ENCODE peak calls at places on chromosomes 1 and 21, in five cellular contexts. H is breast epithelium, T is A549, Y is IMR-90, W is HCT116. I is an unnamed sample.

GRCh38 chr1:56908619-56909340 is 54.2 kb downstream of the C8A start:
- DNase-seq in H (no peak), T (no peak), Y (no peak), W (no peak), I (no peak)

GRCh38 chr1:17427696-17428660 is 11.5 kb downstream of the RCC2 start:
- DNase-seq in H (no peak), T (no peak), Y (no peak), W (no peak), I (no peak)

GRCh38 chr1:167805041-167805556 is 83.3 kb downstream of the MPZL1 start:
- DNase-seq in H (no peak), T (no peak), Y (no peak), W (no peak), I (no peak)

GRCh38 chr1:112808861-112809684 is 93.9 kb upstream of the PPM1J start:
- DNase-seq in H (peak; percentile 56), T (peak; percentile 49), Y (peak; percentile 57), W (peak; percentile 40), I (peak; percentile 86)

GRCh38 chr1:14522331-14523241 is 75.9 kb upstream of the KAZN start:
- DNase-seq in H (no peak), T (peak; percentile 11), Y (peak; percentile 82), W (no peak), I (no peak)

GRCh38 chr1:65170511-65171142 is 22.6 kb downstream of the AK4 start:
- DNase-seq in H (peak; percentile 63), T (no peak), Y (peak; percentile 42), W (no peak), I (no peak)

GRCh38 chr1:178493301-178493741 is 3.4 kb downstream of the CLEC20A start:
- DNase-seq in H (no peak), T (no peak), Y (no peak), W (no peak), I (peak; percentile 30)

GRCh38 chr1:2604156-2604853 is 17.7 kb downstream of the PRXL2B start:
- DNase-seq in H (no peak), T (no peak), Y (no peak), W (no peak), I (no peak)

GRCh38 chr1:115400891-115401290 is 62.8 kb upstream of the NGF start:
- DNase-seq in H (no peak), T (no peak), Y (no peak), W (no peak), I (no peak)

GRCh38 chr1:21665711-21666571 is 3.2 kb downstream of the RAP1GAP start:
- DNase-seq in H (peak; percentile 50), T (no peak), Y (peak; percentile 7), W (no peak), I (no peak)

GRCh38 chr21:43201491-43201890 is 32.7 kb downstream of the CRYAA start:
- DNase-seq in H (no peak), T (no peak), Y (no peak), W (no peak), I (no peak)

GRCh38 chr1:196603651-196604050 is 4.6 kb downstream of the KCNT2 start:
- DNase-seq in H (no peak), T (no peak), Y (no peak), W (no peak), I (no peak)

GRCh38 chr1:94237291-94238226 is at the start of gene ARHGAP29:
- DNase-seq in H (peak; percentile 85), T (peak; percentile 79), Y (peak; percentile 50), W (peak; percentile 67), I (peak; percentile 89)

GRCh38 chr1:220803401-220804201 is 16.9 kb downstream of the MTARC1 start:
- DNase-seq in H (no peak), T (peak; percentile 33), Y (peak; percentile 36), W (no peak), I (peak; percentile 65)

GRCh38 chr1:26787706-26788514 is at the start of gene PIGV:
- DNase-seq in H (peak; percentile 84), T (peak; percentile 78), Y (peak; percentile 75), W (peak; percentile 55), I (peak; percentile 85)

GRCh38 chr1:205208805-205209204 is 2.7 kb downstream of the DSTYK start:
- DNase-seq in H (no peak), T (no peak), Y (no peak), W (no peak), I (no peak)

GRCh38 chr1:18119289-18119688 is 11.7 kb downstream of the IGSF21 start:
- DNase-seq in H (no peak), T (no peak), Y (no peak), W (no peak), I (no peak)

GRCh38 chr1:162299018-162299417 is 77.6 kb downstream of the SPATA46 start:
- DNase-seq in H (no peak), T (no peak), Y (no peak), W (no peak), I (no peak)

GRCh38 chr1:156146006-156146748 is 7.2 kb upstream of the SEMA4A start:
- DNase-seq in H (peak; percentile 81), T (peak; percentile 85), Y (peak; percentile 94), W (peak; percentile 74), I (peak; percentile 27)

GRCh38 chr1:157080714-157081113 is 18.9 kb downstream of the ETV3L start:
- DNase-seq in H (no peak), T (no peak), Y (no peak), W (no peak), I (no peak)

GRCh38 chr1:112888630-112889029 is 67.4 kb downstream of the SLC16A1 start:
- DNase-seq in H (no peak), T (no peak), Y (no peak), W (no peak), I (no peak)

GRCh38 chr1:243264718-243265117 is 8.9 kb downstream of the SDCCAG8 start:
- DNase-seq in H (no peak), T (peak; percentile 5), Y (peak; percentile 91), W (no peak), I (no peak)

GRCh38 chr21:29018540-29018939 is 609 bp downstream of the RWDD2B start:
- DNase-seq in H (no peak), T (no peak), Y (no peak), W (no peak), I (no peak)

GRCh38 chr21:46639489-46640386 is 4.3 kb downstream of the PRMT2 start:
- DNase-seq in H (no peak), T (peak; percentile 34), Y (peak; percentile 16), W (no peak), I (no peak)

GRCh38 chr1:22048351-22049192 is 3.9 kb upstream of the CDC42 start:
- DNase-seq in H (no peak), T (peak; percentile 24), Y (peak; percentile 18), W (no peak), I (no peak)

GRCh38 chr1:203628185-203628996 is 1.8 kb downstream of the ATP2B4 start:
- DNase-seq in H (no peak), T (no peak), Y (peak; percentile 56), W (no peak), I (peak; percentile 57)

GRCh38 chr1:173467426-173467825 is 9.7 kb upstream of the PRDX6 start:
- DNase-seq in H (no peak), T (no peak), Y (peak; percentile 84), W (no peak), I (no peak)

GRCh38 chr1:201350361-201350725 is 27.1 kb downstream of the TNNT2 start:
- DNase-seq in H (no peak), T (no peak), Y (no peak), W (no peak), I (peak; percentile 18)

GRCh38 chr1:240732390-240732789 is 120.4 kb upstream of the GREM2 start:
- DNase-seq in H (no peak), T (peak; percentile 73), Y (peak; percentile 79), W (peak; percentile 12), I (no peak)

GRCh38 chr1:15680131-15680530 is 4.0 kb upstream of the PLEKHM2 start:
- DNase-seq in H (no peak), T (no peak), Y (peak; percentile 78), W (no peak), I (no peak)

DNA sequence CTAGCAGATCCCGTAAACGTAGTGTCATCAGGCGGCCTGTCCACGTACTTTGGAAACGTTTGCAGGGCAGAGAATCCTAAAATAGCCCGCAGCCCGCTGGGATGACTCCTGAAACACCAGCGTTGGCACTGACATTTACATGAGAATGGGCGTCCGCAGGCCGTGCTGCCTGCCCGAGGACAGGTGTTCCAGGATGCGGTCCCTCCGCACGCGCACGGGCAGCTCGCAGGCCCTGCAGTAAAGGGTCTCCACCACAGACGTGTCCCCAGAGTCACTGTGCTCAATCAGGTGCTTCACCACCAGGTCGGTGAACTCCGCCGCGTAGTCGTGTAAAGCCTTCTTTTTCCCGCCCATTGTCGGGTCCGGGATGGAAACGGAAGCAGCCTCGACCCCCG is 5.9 kb upstream of the CCDC27 start:
- DNase-seq in H (no peak), T (no peak), Y (no peak), W (no peak), I (no peak)
- H3K4me3 ChIP-seq in H (peak overlapping the region; percentile 89), T (peak overlapping the region; percentile 59), Y (peak overlapping the region; percentile 63), W (no peak overlapping the region), I (peak overlapping the region; percentile 50)

GRCh38 chr1:39026051-39026946 is at the start of gene NDUFS5:
- DNase-seq in H (peak; percentile 89), T (peak; percentile 93), Y (peak; percentile 95), W (peak; percentile 84), I (peak; percentile 92)
- TF ChIP-seq POLR2A in H (peak; percentile 95), T (peak; percentile 72), Y (peak; percentile 98), W (no peak), I (peak; percentile 90)

DNA sequence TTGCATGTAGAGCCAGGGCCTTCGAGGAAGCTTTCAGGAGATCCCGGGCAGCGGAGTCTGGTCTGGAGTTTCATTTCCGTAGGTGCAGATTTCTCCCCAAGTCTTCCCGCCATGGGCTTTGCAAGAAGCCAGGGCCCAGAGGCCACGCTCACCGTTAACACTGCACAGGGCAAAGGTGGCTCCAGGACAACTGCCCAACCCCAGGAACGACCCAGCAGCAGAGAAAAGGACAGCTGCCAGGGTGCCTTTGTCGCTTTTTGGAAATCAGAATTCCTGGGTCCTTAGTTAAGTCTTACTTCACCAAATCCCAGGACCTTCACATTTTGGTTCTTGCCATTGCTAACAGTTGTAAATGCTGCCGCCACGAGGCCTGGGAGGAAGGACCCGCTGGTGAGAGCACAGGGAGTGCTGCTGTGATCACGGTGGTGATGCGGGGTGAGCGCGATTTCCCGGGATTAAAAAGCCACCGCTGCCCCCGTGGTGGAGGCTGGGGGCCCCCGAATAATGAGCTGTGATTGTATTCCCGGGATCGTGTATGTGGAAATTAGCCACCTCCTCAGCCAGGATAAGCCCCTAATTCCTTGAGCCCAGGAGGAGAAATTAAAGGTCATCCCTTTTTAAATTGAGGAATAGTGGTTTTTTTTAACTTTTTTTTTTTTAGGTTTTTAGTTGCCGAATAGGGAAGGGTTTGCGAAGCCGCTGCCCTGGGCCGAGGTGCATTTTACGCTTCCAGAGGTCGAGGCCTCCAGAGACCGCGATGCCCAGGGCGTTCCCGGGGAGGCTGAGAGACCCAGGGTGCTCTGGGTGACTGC is 8.2 kb downstream of the SIM2 start:
- DNase-seq in H (no peak), T (no peak), Y (peak; percentile 37), W (no peak), I (no peak)
- TF ChIP-seq CTCF in H (no peak), T (no peak), Y (no peak), W (no peak), I (no peak)

GRCh38 chr21:44918581-44919033 is 2.1 kb downstream of the ITGB2 start:
- DNase-seq in H (no peak), T (no peak), Y (no peak), W (no peak), I (no peak)

GRCh38 chr21:44919111-44919912 is 1.4 kb downstream of the ITGB2 start:
- DNase-seq in H (no peak), T (no peak), Y (no peak), W (no peak), I (no peak)

GRCh38 chr21:44916965-44917364 is 3.7 kb downstream of the ITGB2 start:
- DNase-seq in H (no peak), T (no peak), Y (no peak), W (no peak), I (no peak)

GRCh38 chr21:44917446-44918106 is 3.1 kb downstream of the ITGB2 start:
- DNase-seq in H (no peak), T (no peak), Y (no peak), W (no peak), I (no peak)

GRCh38 chr21:44918107-44918470 is 2.6 kb downstream of the ITGB2 start:
- DNase-seq in H (no peak), T (no peak), Y (no peak), W (no peak), I (no peak)
- H3K4me3 ChIP-seq in H (no peak overlapping the region), T (no peak overlapping the region), Y (no peak overlapping the region), W (no peak overlapping the region), I (no peak overlapping the region)

I was measured in Peyer's patch.